ENCODE peak calls at places on chromosome 9, in five cellular contexts. D is mammary epithelial cell, M is psoas muscle, I is fibroblast of lung, S is cardiac muscle cell. U is an unnamed sample.

GRCh38 chr9:137494104-137494544 is 35.0 kb upstream of the NSMF start:
- DNase-seq in I (no peak), M (no peak), D (no peak), S (no peak), U (no peak)

GRCh38 chr9:105662184-105663104 is at the start of gene TAL2:
- DNase-seq in D (no peak), S (no peak), I (no peak), M (no peak), U (no peak)

GRCh38 chr9:85743290-85744128 is 1.8 kb upstream of the AGTPBP1 start:
- DNase-seq in D (peak), I (peak), S (peak), M (peak), U (peak)

GRCh38 chr9:35689601-35690446 is at the start of gene TPM2:
- DNase-seq in M (peak), I (peak), D (peak), S (peak), U (peak)

GRCh38 chr9:20426019-20426418 is 196.3 kb downstream of the MLLT3 start:
- DNase-seq in S (no peak), I (no peak), M (no peak), D (no peak), U (no peak)

GRCh38 chr9:72577212-72577753 is 55.9 kb downstream of the TMC1 start:
- DNase-seq in D (peak), I (peak), S (peak), M (no peak), U (no peak)

GRCh38 chr9:69178583-69179011 is 4.5 kb downstream of the TJP2 start:
- DNase-seq in S (no peak), D (peak), M (no peak), I (no peak), U (no peak)

GRCh38 chr9:86281577-86282076 is 711 bp downstream of the ISCA1 start:
- DNase-seq in M (no peak), S (no peak), I (peak), D (no peak), U (no peak)

GRCh38 chr9:98226516-98226915 is 28.9 kb downstream of the TBC1D2 start:
- DNase-seq in D (no peak), M (no peak), I (peak), S (no peak), U (no peak)
- H3K27ac ChIP-seq in D (no peak), M (peak), I (peak), S (no peak), U (peak)

DNA sequence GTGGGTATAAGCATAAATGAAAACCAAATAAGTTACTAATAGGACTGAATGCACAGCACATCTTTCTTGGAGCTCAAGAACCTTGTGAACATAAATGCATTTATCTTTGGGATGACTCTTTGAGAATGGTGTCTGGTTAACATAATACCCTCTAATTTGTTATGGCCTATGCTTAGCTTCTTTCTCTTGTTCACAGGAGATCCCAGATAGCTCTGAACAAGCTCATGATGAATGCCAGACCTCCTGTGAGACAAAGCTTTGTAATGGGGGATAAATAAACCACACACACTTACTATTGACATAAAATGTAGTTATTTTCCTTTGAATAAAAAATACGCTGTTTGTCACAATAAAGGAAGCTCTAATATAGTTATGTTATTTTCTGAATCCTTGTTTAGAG is 111.5 kb downstream of the PSAT1 start:
- DNase-seq in M (no peak), I (no peak), D (no peak), S (no peak), U (no peak)
- H3K27ac ChIP-seq in M (no peak), I (no peak), D (no peak), S (no peak), U (no peak)

GRCh38 chr9:104073770-104074133 is 20.4 kb upstream of the SMC2 start:
- DNase-seq in I (no peak), D (no peak), S (no peak), M (no peak), U (no peak)

GRCh38 chr9:104071589-104071988 is 22.5 kb upstream of the SMC2 start:
- DNase-seq in I (no peak), S (no peak), M (no peak), D (no peak), U (no peak)

GRCh38 chr9:104073098-104073769 is 20.9 kb upstream of the SMC2 start:
- DNase-seq in M (no peak), D (no peak), S (no peak), I (no peak), U (no peak)

GRCh38 chr9:104068546-104068945 is 25.6 kb upstream of the SMC2 start:
- DNase-seq in S (peak), D (peak), M (no peak), I (peak), U (no peak)

GRCh38 chr9:104069288-104069687 is 24.8 kb upstream of the SMC2 start:
- DNase-seq in I (peak), M (no peak), D (no peak), S (no peak), U (no peak)
- H3K27ac ChIP-seq in I (no peak), M (no peak), D (no peak), S (no peak), U (no peak)

GRCh38 chr9:70399141-70399540 is 15.3 kb downstream of the KLF9 start:
- DNase-seq in D (no peak), S (no peak), M (no peak), I (no peak), U (no peak)
- H3K27ac ChIP-seq in D (no peak), S (no peak), M (peak), I (no peak), U (no peak)

U was measured in SJCRH30.